ENCODE peak calls at places on chromosomes 5 and 9, in eight cellular contexts. L, I, N, K, S, W, D and V are unnamed samples.

GRCh38 chr5:160537940-160538339 is 116.3 kb downstream of the PTTG1 start:
- DNase-seq in L (no peak), I (no peak), N (no peak), K (no peak), S (no peak), W (no peak), D (no peak), V (no peak)

GRCh38 chr9:105138306-105138801 is 106.1 kb upstream of the SLC44A1 start:
- DNase-seq in L (no peak), I (no peak), N (peak; percentile 57), K (no peak), S (no peak), W (peak; percentile 48), D (no peak), V (peak; percentile 27)

GRCh38 chr9:76893395-76893932 is 12.4 kb downstream of the PRUNE2 start:
- DNase-seq in L (no peak), I (peak; percentile 81), N (no peak), K (no peak), S (no peak), W (no peak), D (no peak), V (no peak)

GRCh38 chr5:27854243-27854852 is 816.0 kb upstream of the CDH9 start:
- DNase-seq in L (no peak), I (no peak), N (no peak), K (no peak), S (no peak), W (no peak), D (no peak), V (no peak)

GRCh38 chr5:4547547-4547946 is 592.6 kb upstream of the ADAMTS16 start:
- DNase-seq in L (no peak), I (no peak), N (no peak), K (no peak), S (no peak), W (no peak), D (no peak), V (no peak)

GRCh38 chr9:93119953-93120845 is 13.9 kb downstream of the NINJ1 start:
- DNase-seq in L (peak; percentile 91), I (peak; percentile 98), N (peak; percentile 95), K (peak; percentile 65), S (peak; percentile 99), W (no peak), D (no peak), V (peak; percentile 89)

GRCh38 chr9:8365029-8365428 is 565.5 kb upstream of the DMAC1 start:
- DNase-seq in L (no peak), I (no peak), N (no peak), K (no peak), S (no peak), W (no peak), D (no peak), V (no peak)

GRCh38 chr5:78242001-78242400 is 52.5 kb downstream of the AP3B1 start:
- DNase-seq in L (no peak), I (no peak), N (no peak), K (no peak), S (no peak), W (no peak), D (no peak), V (no peak)

GRCh38 chr9:89528540-89528939 is 30.6 kb upstream of the SEMA4D start:
- DNase-seq in L (no peak), I (no peak), N (no peak), K (no peak), S (no peak), W (no peak), D (no peak), V (no peak)

GRCh38 chr9:126861707-126862460 is 1.4 kb downstream of the ZBTB34 start:
- DNase-seq in L (no peak), I (no peak), N (no peak), K (no peak), S (no peak), W (no peak), D (no peak), V (no peak)

GRCh38 chr9:86324308-86324707 is 29.9 kb downstream of the TUT7 start:
- DNase-seq in L (no peak), I (no peak), N (no peak), K (no peak), S (no peak), W (no peak), D (no peak), V (no peak)

GRCh38 chr9:36486933-36487481 is 85.7 kb upstream of the MELK start:
- DNase-seq in L (peak; percentile 81), I (peak; percentile 86), N (peak; percentile 51), K (no peak), S (peak; percentile 90), W (no peak), D (peak; percentile 44), V (peak; percentile 53)

DNA sequence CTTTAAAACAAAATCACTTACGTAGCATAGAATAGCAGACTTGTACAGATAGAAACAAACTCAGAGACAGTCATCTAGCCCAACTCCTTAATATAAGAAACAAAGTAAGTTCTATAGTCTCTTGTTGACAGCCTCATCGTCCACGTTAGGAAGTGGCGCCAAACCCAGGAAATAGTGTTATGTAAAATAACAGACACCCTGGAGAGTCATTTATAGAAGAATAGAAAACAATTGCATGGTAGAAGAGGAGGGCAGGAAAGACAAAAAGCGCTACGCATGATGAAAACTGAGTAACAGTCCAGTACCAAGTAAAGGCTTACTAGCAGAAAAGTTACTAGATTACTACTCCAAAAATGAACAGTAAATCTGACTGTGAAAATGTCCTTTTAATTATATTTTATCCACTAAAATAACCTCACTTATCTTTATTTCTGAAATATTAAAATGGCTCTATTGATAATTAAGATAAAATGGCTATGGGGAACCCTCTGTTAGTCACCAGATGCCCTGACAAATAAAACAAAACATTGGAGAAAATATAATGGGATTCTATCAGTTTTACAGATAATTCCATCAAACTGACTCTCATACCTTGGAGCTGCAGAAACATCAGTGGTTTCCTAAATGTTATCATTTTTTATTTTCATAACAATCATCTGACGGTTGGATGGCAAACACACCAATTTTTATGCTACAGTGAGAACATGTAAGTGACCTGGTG is 434.0 kb upstream of the C9orf72 start:
- DNase-seq in L (no peak), I (no peak), N (no peak), K (no peak), S (no peak), W (no peak), D (no peak), V (no peak)
- H3K36me3 ChIP-seq in L (no peaks in the 10 kb centered on the region), I (no peaks in the 10 kb centered on the region), N (no peaks in the 10 kb centered on the region), K (no peaks in the 10 kb centered on the region), S (no peaks in the 10 kb centered on the region), W (no peaks in the 10 kb centered on the region), D (no peaks in the 10 kb centered on the region), V (no peaks in the 10 kb centered on the region)

DNA sequence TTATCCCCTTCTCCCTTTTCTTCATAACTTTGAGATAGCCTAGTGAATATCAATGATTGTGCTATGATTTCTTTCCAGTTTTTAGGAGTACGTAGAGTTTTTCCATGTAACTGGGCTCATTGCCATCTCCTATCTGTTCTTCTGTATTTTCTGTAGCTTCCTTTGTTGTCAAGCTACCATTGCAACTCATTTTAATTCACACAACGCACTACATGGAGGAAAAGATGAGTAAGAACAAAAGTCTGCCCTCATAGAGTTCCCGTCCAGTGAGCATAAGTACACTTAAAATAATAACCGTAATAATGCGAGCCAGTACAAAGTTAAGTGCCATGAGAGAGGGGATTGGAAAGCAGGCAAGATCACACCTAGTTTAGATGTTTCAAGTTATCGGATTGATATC is 177.7 kb downstream of the PAM start:
- DNase-seq in L (no peak), I (no peak), N (no peak), K (no peak), S (no peak), W (no peak), D (no peak), V (no peak)
- H3K36me3 ChIP-seq in L (no peaks in the 10 kb centered on the region), I (no peaks in the 10 kb centered on the region), N (no peaks in the 10 kb centered on the region), K (peaks cover 3% of the 10 kb centered on the region), S (peaks cover 4% of the 10 kb centered on the region), W (no peaks in the 10 kb centered on the region), D (peaks cover 4% of the 10 kb centered on the region), V (peaks cover 30% of the 10 kb centered on the region)

GRCh38 chr5:139284295-139284694 is 9.2 kb upstream of the MATR3 start:
- DNase-seq in L (no peak), I (no peak), N (no peak), K (no peak), S (no peak), W (no peak), D (no peak), V (no peak)
- H3K36me3 ChIP-seq in L (no peaks in the 10 kb centered on the region), I (no peaks in the 10 kb centered on the region), N (no peaks in the 10 kb centered on the region), K (peaks cover 72% of the 10 kb centered on the region), S (peaks cover 54% of the 10 kb centered on the region), W (peaks cover 69% of the 10 kb centered on the region), D (peaks cover 5% of the 10 kb centered on the region), V (peaks cover 54% of the 10 kb centered on the region)

DNA sequence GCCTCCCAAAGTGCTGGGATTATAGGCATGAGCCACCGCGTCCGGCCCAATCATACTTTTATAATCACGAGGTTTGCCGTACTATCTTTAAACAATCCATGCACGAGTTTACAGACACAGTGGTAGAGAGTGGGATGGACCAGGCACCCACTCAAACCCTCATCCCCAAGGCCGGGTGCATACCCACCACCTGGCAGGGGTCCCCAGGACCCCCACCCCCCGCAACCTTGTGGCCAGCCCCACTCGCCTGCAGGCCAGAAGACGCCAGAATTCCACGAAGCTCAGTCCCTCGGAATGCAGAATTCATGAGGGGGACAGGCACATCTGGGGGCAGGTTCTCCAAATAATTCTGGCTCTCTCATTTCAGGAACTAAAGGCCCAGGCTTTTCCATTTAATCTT is 17.1 kb downstream of the NACC2 start:
- DNase-seq in L (peak; percentile 17), I (peak; percentile 51), N (no peak), K (no peak), S (no peak), W (no peak), D (no peak), V (no peak)
- H3K36me3 ChIP-seq in L (no peaks in the 10 kb centered on the region), I (no peaks in the 10 kb centered on the region), N (no peaks in the 10 kb centered on the region), K (peaks cover 39% of the 10 kb centered on the region), S (peaks cover 22% of the 10 kb centered on the region), W (peaks cover 20% of the 10 kb centered on the region), D (no peaks in the 10 kb centered on the region), V (peaks cover 6% of the 10 kb centered on the region)

GRCh38 chr9:131635912-131636311 is 90.6 kb downstream of the PRRT1B start:
- DNase-seq in L (no peak), I (no peak), N (no peak), K (no peak), S (no peak), W (no peak), D (no peak), V (no peak)

GRCh38 chr9:131636593-131636992 is 91.3 kb downstream of the PRRT1B start:
- DNase-seq in L (no peak), I (no peak), N (no peak), K (no peak), S (no peak), W (no peak), D (no peak), V (no peak)

GRCh38 chr9:131633491-131634031 is 88.2 kb downstream of the PRRT1B start:
- DNase-seq in L (no peak), I (no peak), N (no peak), K (no peak), S (no peak), W (no peak), D (no peak), V (no peak)

GRCh38 chr9:131631254-131631653 is 85.9 kb downstream of the PRRT1B start:
- DNase-seq in L (no peak), I (no peak), N (no peak), K (no peak), S (no peak), W (no peak), D (no peak), V (no peak)

DNA sequence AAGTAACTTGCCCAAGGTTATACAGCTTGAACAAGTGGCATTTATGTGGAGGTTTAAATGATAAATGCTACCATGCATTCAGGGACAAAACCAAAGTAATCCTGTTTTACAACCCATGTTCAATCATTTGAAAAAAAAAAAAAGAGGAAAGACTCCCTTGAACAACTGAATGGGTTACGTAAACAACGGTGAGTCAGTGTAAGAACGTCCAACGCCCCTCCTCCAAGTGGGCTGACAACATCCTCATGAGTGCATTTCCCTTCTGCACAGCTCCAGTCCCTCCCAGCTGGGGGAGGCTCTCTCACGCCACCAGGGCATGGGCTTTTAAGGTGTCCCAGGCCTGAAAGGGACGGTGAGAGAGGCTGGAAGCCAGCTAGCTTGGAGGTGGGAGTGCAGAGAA is 90.0 kb downstream of the PRRT1B start:
- DNase-seq in L (peak; percentile 90), I (peak; percentile 89), N (peak; percentile 87), K (peak; percentile 58), S (peak; percentile 90), W (peak; percentile 58), D (peak; percentile 80), V (peak; percentile 57)
- H3K36me3 ChIP-seq in L (no peaks in the 10 kb centered on the region), I (peaks cover 3% of the 10 kb centered on the region), N (no peaks in the 10 kb centered on the region), K (peaks cover 50% of the 10 kb centered on the region), S (peaks cover 26% of the 10 kb centered on the region), W (peaks cover 42% of the 10 kb centered on the region), D (peaks cover 50% of the 10 kb centered on the region), V (peaks cover 9% of the 10 kb centered on the region)